ENCODE peak calls at places on chromosomes 7 and 10, in five cellular contexts. B is HCT116, O is PC-3, L is hepatocyte, H is GM23338. P is an unnamed sample. For H3K4me1, the result is how much of the 10 kb centered on the place peaks cover.

GRCh38 chr7:41979834-41980307 is 257.1 kb downstream of the GLI3 start:
- DNase-seq in B (peak), O (peak), L (peak), H (peak), P (peak)

GRCh38 chr10:60420991-60421894 is 31.6 kb upstream of the ANK3 start:
- DNase-seq in B (no peak), O (no peak), L (no peak), H (no peak), P (no peak)

GRCh38 chr10:90179696-90180407 is 478.5 kb downstream of the KIF20B start:
- DNase-seq in B (peak), O (peak), L (peak), H (no peak), P (no peak)

GRCh38 chr7:17384400-17384799 is 85.9 kb downstream of the AHR start:
- DNase-seq in B (no peak), O (peak), L (no peak), H (peak), P (no peak)

GRCh38 chr10:124323145-124323725 is 95.5 kb downstream of the OAT start:
- DNase-seq in B (no peak), O (no peak), L (no peak), H (no peak), P (no peak)

GRCh38 chr10:33306756-33307519 is 27.5 kb downstream of the NRP1 start:
- DNase-seq in B (no peak), O (peak), L (peak), H (no peak), P (no peak)

GRCh38 chr10:129728905-129729540 is 235.1 kb downstream of the EBF3 start:
- DNase-seq in B (no peak), O (no peak), L (no peak), H (no peak), P (no peak)

GRCh38 chr7:26891400-26892355 is 27.3 kb upstream of the SKAP2 start:
- DNase-seq in B (no peak), O (peak), L (no peak), H (no peak), P (no peak)

GRCh38 chr7:12687213-12688171 is at the start of gene ARL4A:
- DNase-seq in B (peak), O (peak), L (peak), H (peak), P (peak)

GRCh38 chr10:80416401-80417098 is 8.2 kb downstream of the PRXL2A start:
- DNase-seq in B (no peak), O (no peak), L (peak), H (no peak), P (no peak)

GRCh38 chr10:9015005-9015404 is 960.5 kb downstream of the GATA3 start:
- DNase-seq in B (no peak), O (no peak), L (no peak), H (no peak), P (no peak)

GRCh38 chr7:77687100-77687746 is 9.0 kb upstream of the RSBN1L start:
- DNase-seq in B (no peak), O (peak), L (no peak), H (no peak), P (no peak)

GRCh38 chr10:101602767-101603398 is 14.8 kb downstream of the DPCD start:
- DNase-seq in B (peak), O (peak), L (peak), H (peak), P (peak)

GRCh38 chr10:99659868-99660366 is 608 bp downstream of the ENTPD7 start:
- DNase-seq in B (no peak), O (no peak), L (no peak), H (peak), P (peak)

GRCh38 chr7:155570171-155570958 is 24.0 kb upstream of the CNPY1 start:
- DNase-seq in B (no peak), O (no peak), L (no peak), H (no peak), P (no peak)

GRCh38 chr10:31580646-31581045 is 261.6 kb downstream of the ZEB1 start:
- DNase-seq in B (no peak), O (no peak), L (no peak), H (no peak), P (no peak)

GRCh38 chr7:28224675-28225074 is 44.1 kb upstream of the JAZF1 start:
- DNase-seq in B (no peak), O (no peak), L (no peak), H (no peak), P (no peak)

GRCh38 chr10:99523251-99523773 is 9.4 kb upstream of the NKX2-3 start:
- DNase-seq in B (no peak), O (no peak), L (no peak), H (peak), P (no peak)

GRCh38 chr10:7322623-7323022 is 88.2 kb downstream of the SFMBT2 start:
- DNase-seq in B (no peak), O (no peak), L (no peak), H (no peak), P (no peak)

GRCh38 chr10:685613-686012 is 3.9 kb downstream of the DIP2C start:
- DNase-seq in B (no peak), O (no peak), L (no peak), H (no peak), P (no peak)

GRCh38 chr7:149635561-149636329 is 137.6 kb downstream of the ZNF467 start:
- DNase-seq in B (no peak), O (no peak), L (no peak), H (peak), P (no peak)

GRCh38 chr7:130394421-130395188 is 14.3 kb downstream of the CPA1 start:
- DNase-seq in B (no peak), O (no peak), L (no peak), H (peak), P (no peak)

GRCh38 chr10:118960166-118961090 is 69.1 kb upstream of the NANOS1 start:
- DNase-seq in B (no peak), O (peak), L (no peak), H (no peak), P (no peak)

GRCh38 chr10:71747808-71748523 is 25.4 kb downstream of the VSIR start:
- DNase-seq in B (no peak), O (no peak), L (no peak), H (no peak), P (peak)

GRCh38 chr10:22712959-22713852 is 1.2 kb downstream of the PIP4K2A start:
- DNase-seq in B (no peak), O (peak), L (peak), H (peak), P (peak)

GRCh38 chr7:124764071-124764846 is 1.3 kb downstream of the GPR37 start:
- DNase-seq in B (no peak), O (peak), L (peak), H (peak), P (no peak)

GRCh38 chr7:44396931-44397525 is 71.6 kb upstream of the CAMK2B start:
- DNase-seq in B (no peak), O (no peak), L (no peak), H (no peak), P (no peak)

GRCh38 chr10:49524496-49524895 is 14.4 kb downstream of the ERCC6 start:
- DNase-seq in B (no peak), O (no peak), L (no peak), H (no peak), P (no peak)

GRCh38 chr7:7959979-7960670 is 8.5 kb upstream of the GLCCI1 start:
- DNase-seq in B (no peak), O (no peak), L (no peak), H (no peak), P (peak)

GRCh38 chr10:124287071-124287685 is 131.5 kb downstream of the OAT start:
- DNase-seq in B (no peak), O (no peak), L (no peak), H (no peak), P (no peak)

GRCh38 chr7:82443044-82443800 is at the start of gene CACNA2D1:
- DNase-seq in B (no peak), O (no peak), L (peak), H (peak), P (no peak)

GRCh38 chr7:120055300-120055699 is 217.7 kb upstream of the KCND2 start:
- DNase-seq in B (peak), O (peak), L (no peak), H (no peak), P (no peak)

GRCh38 chr10:45640941-45641340 is 31.6 kb downstream of the ZFAND4 start:
- DNase-seq in B (no peak), O (no peak), L (no peak), H (no peak), P (no peak)

GRCh38 chr7:41796331-41796730 is 93.4 kb upstream of the INHBA start:
- DNase-seq in B (no peak), O (no peak), L (no peak), H (no peak), P (no peak)

GRCh38 chr10:124138195-124138882 is 44.9 kb upstream of the CHST15 start:
- DNase-seq in B (no peak), O (no peak), L (no peak), H (no peak), P (no peak)

GRCh38 chr7:11127112-11127785 is 153.6 kb downstream of the PHF14 start:
- DNase-seq in B (no peak), O (no peak), L (no peak), H (peak), P (no peak)

GRCh38 chr7:107332488-107333269 is 137.2 kb upstream of the GPR22 start:
- DNase-seq in B (no peak), O (no peak), L (no peak), H (no peak), P (peak)

GRCh38 chr7:128352636-128353035 is 8.9 kb downstream of the PRRT4 start:
- DNase-seq in B (no peak), O (no peak), L (no peak), H (peak), P (no peak)

GRCh38 chr7:128353189-128353588 is 8.3 kb downstream of the PRRT4 start:
- DNase-seq in B (no peak), O (no peak), L (no peak), H (no peak), P (no peak)

GRCh38 chr7:128350708-128351295 is 7.1 kb upstream of the RBM28 start:
- DNase-seq in B (no peak), O (no peak), L (no peak), H (no peak), P (no peak)

GRCh38 chr7:128351296-128352123 is 7.8 kb upstream of the RBM28 start:
- DNase-seq in B (no peak), O (no peak), L (no peak), H (peak), P (no peak)

GRCh38 chr7:128352138-128352537 is 8.4 kb upstream of the RBM28 start:
- DNase-seq in B (no peak), O (no peak), L (peak), H (peak), P (no peak)
- TF ChIP-seq CTCF in B (peak), O (no peak), L (peak), H (peak), P (no peak)

GRCh38 chr10:70649526-70649925 is 22.8 kb upstream of the ADAMTS14 start:
- DNase-seq in B (no peak), O (peak), L (no peak), H (no peak), P (no peak)

GRCh38 chr10:70650104-70650503 is 22.2 kb upstream of the ADAMTS14 start:
- DNase-seq in B (no peak), O (no peak), L (no peak), H (no peak), P (no peak)

GRCh38 chr10:70652761-70653657 is 19.3 kb upstream of the ADAMTS14 start:
- DNase-seq in B (no peak), O (no peak), L (peak), H (no peak), P (no peak)

GRCh38 chr10:70650751-70651150 is 21.6 kb upstream of the ADAMTS14 start:
- DNase-seq in B (no peak), O (no peak), L (no peak), H (no peak), P (no peak)

GRCh38 chr10:70651661-70652060 is 20.6 kb upstream of the ADAMTS14 start:
- DNase-seq in B (no peak), O (peak), L (no peak), H (peak), P (peak)
- TF ChIP-seq EZH2phosphoT487 in B (no peak), O (no peak), L (no peak), H (no peak), P (no peak)

GRCh38 chr7:1530946-1531262 is 402 bp downstream of the MAFK start:
- DNase-seq in B (no peak), O (no peak), L (peak), H (no peak), P (no peak)
- H3K4me1 ChIP-seq in B (half or more), O (under half), L (under half), H (under half), P (under half)

GRCh38 chr10:120634629-120635028 is 177.6 kb downstream of the PLPP4 start:
- DNase-seq in B (peak), O (no peak), L (no peak), H (peak), P (no peak)
- TF ChIP-seq CTCF in B (peak), O (peak), L (peak), H (peak), P (peak)